ENCODE peak calls at places on chromosome 9, in nine cellular contexts. H is mucosa of descending colon, T is cardiac muscle cell, R is brain microvascular endothelial cell, J is colonic mucosa, E is heart right ventricle, D is vagina, W is RWPE1, V is endothelial cell. S is an unnamed sample.

GRCh38 chr9:115144706-115145105 is 26.7 kb upstream of the TNC start:
- DNase-seq in H (no peak), T (peak; percentile 18), R (peak; percentile 45), J (no peak), E (no peak), D (no peak), W (no peak), V (no peak), S (no peak)

GRCh38 chr9:137619240-137620090 is 660 bp downstream of the EHMT1 start:
- DNase-seq in H (peak; percentile 47), T (peak; percentile 52), R (peak; percentile 33), J (peak; percentile 39), E (no peak), D (no peak), W (peak; percentile 72), V (no peak), S (no peak)

GRCh38 chr9:82781965-82782392 is 281.0 kb downstream of the RASEF start:
- DNase-seq in H (no peak), T (no peak), R (no peak), J (no peak), E (no peak), D (no peak), W (no peak), V (no peak), S (no peak)

GRCh38 chr9:130051855-130052254 is 1.9 kb upstream of the GPR107 start:
- DNase-seq in H (no peak), T (no peak), R (no peak), J (no peak), E (no peak), D (no peak), W (peak; percentile 51), V (no peak), S (no peak)

GRCh38 chr9:6581266-6581665 is 64.3 kb downstream of the GLDC start:
- DNase-seq in H (no peak), T (no peak), R (no peak), J (no peak), E (no peak), D (no peak), W (no peak), V (no peak), S (no peak)

GRCh38 chr9:14321517-14322125 is 7.7 kb upstream of the NFIB start:
- DNase-seq in H (peak; percentile 24), T (no peak), R (peak; percentile 20), J (no peak), E (no peak), D (no peak), W (no peak), V (no peak), S (no peak)

GRCh38 chr9:72753261-72753893 is 199.5 kb downstream of the ALDH1A1 start:
- DNase-seq in H (peak; percentile 14), T (no peak), R (peak; percentile 3), J (no peak), E (no peak), D (no peak), W (peak; percentile 43), V (no peak), S (no peak)

GRCh38 chr9:117334101-117334500 is 80.8 kb downstream of the ASTN2 start:
- DNase-seq in H (no peak), T (peak; percentile 56), R (no peak), J (no peak), E (no peak), D (no peak), W (no peak), V (no peak), S (no peak)

GRCh38 chr9:9790216-9790872 is 822.5 kb downstream of the PTPRD start:
- DNase-seq in H (peak; percentile 40), T (peak; percentile 64), R (peak; percentile 26), J (peak; percentile 27), E (no peak), D (no peak), W (peak; percentile 0), V (peak; percentile 48), S (no peak)

GRCh38 chr9:76355886-76356285 is 38.3 kb downstream of the RFK start:
- DNase-seq in H (no peak), T (no peak), R (no peak), J (no peak), E (no peak), D (no peak), W (no peak), V (no peak), S (no peak)

GRCh38 chr9:31674264-31674663 is 710.2 kb upstream of the ACO1 start:
- DNase-seq in H (no peak), T (no peak), R (no peak), J (no peak), E (no peak), D (no peak), W (peak; percentile 25), V (no peak), S (no peak)

GRCh38 chr9:23123048-23123632 is 676.5 kb downstream of the DMRTA1 start:
- DNase-seq in H (peak; percentile 58), T (peak; percentile 66), R (peak; percentile 4), J (no peak), E (no peak), D (no peak), W (peak; percentile 16), V (peak; percentile 53), S (peak; percentile 54)

GRCh38 chr9:92236915-92237314 is 56.6 kb downstream of the IARS1 start:
- DNase-seq in H (no peak), T (no peak), R (no peak), J (no peak), E (no peak), D (no peak), W (no peak), V (no peak), S (no peak)

GRCh38 chr9:125694478-125694877 is 12.5 kb downstream of the MAPKAP1 start:
- DNase-seq in H (no peak), T (peak; percentile 69), R (peak; percentile 40), J (no peak), E (no peak), D (no peak), W (no peak), V (no peak), S (no peak)

GRCh38 chr9:76366275-76366674 is 28.0 kb downstream of the RFK start:
- DNase-seq in H (no peak), T (no peak), R (no peak), J (no peak), E (no peak), D (no peak), W (no peak), V (no peak), S (no peak)

GRCh38 chr9:114155263-114155966 is at the start of gene COL27A1:
- DNase-seq in H (peak; percentile 86), T (peak; percentile 89), R (peak; percentile 65), J (peak; percentile 84), E (peak; percentile 89), D (no peak), W (peak; percentile 96), V (peak; percentile 97), S (peak; percentile 98)

GRCh38 chr9:131411719-131412681 is 18.1 kb downstream of the PRRC2B start:
- DNase-seq in H (no peak), T (no peak), R (no peak), J (no peak), E (no peak), D (no peak), W (no peak), V (no peak), S (no peak)

DNA sequence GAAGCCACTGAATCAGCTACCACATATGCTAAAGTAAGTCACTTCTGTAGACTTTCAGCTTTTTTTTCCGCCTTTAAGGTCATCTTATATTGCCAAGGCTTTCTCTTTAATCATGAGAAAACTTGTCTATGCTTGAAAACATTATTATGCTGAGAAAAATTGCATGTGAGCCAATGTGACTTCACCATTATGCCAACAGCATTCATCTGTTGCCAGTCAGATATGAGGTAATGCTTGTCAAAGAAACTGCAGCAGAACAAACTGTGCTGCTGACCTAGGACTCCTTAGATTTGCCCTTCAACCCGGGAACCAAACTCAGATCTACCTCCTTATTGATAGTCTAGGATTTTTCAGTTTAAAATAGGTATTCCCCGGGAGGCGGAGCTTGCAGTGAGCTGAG is 34.3 kb downstream of the SLC44A1 start:
- DNase-seq in H (no peak), T (no peak), R (no peak), J (no peak), E (no peak), D (no peak), W (peak; percentile 35), V (no peak), S (no peak)
- TF ChIP-seq CTCF in H (no peak), T (no peak), R (no peak), J (no peak), E (no peak), D (no peak), W (no peak), V (no peak), S (no peak)

GRCh38 chr9:90612957-90613356 is 29.7 kb downstream of the DIRAS2 start:
- DNase-seq in H (no peak), T (no peak), R (no peak), J (no peak), E (no peak), D (no peak), W (no peak), V (no peak), S (no peak)
- TF ChIP-seq CTCF in H (no peak), T (no peak), R (no peak), J (no peak), E (no peak), D (no peak), W (no peak), V (no peak), S (no peak)

GRCh38 chr9:18294229-18294628 is 179.7 kb upstream of the ADAMTSL1 start:
- DNase-seq in H (no peak), T (no peak), R (no peak), J (no peak), E (no peak), D (no peak), W (no peak), V (no peak), S (no peak)

GRCh38 chr9:18299449-18299848 is 174.5 kb upstream of the ADAMTSL1 start:
- DNase-seq in H (no peak), T (no peak), R (no peak), J (no peak), E (no peak), D (no peak), W (no peak), V (no peak), S (no peak)

GRCh38 chr9:18296702-18297531 is 177.0 kb upstream of the ADAMTSL1 start:
- DNase-seq in H (no peak), T (no peak), R (no peak), J (no peak), E (no peak), D (no peak), W (no peak), V (no peak), S (no peak)

GRCh38 chr9:18297532-18297872 is 176.5 kb upstream of the ADAMTSL1 start:
- DNase-seq in H (no peak), T (no peak), R (no peak), J (no peak), E (no peak), D (no peak), W (peak; percentile 27), V (no peak), S (no peak)
- TF ChIP-seq CTCF in H (no peak), T (peak; percentile 31), R (peak; percentile 70), J (no peak), E (no peak), D (no peak), W (no peak), V (no peak), S (no peak)

DNA sequence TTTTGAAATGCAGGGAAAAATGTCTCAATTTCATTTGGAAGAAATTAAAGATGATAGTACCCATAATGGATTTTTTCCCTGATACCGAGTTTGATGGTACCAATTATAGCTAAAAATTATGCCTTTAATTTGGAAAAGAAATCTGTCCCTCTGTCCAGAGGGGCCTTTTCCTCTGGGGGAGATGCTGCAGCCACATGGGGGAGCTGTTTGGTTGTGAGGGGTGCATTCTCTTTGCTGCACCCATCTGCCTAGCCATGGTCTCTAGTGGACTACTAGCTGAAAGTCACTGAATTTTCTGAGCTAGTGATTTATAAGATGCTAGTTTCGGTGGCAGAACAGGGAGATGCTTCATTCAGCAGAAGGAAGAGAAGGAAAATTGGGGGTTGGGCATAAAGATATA is 9.6 kb downstream of the SEC61B start:
- DNase-seq in H (peak; percentile 24), T (peak; percentile 42), R (no peak), J (no peak), E (no peak), D (no peak), W (peak; percentile 32), V (peak; percentile 28), S (no peak)
- TF ChIP-seq CTCF in H (no peak), T (peak; percentile 60), R (peak; percentile 81), J (peak; percentile 36), E (peak; percentile 46), D (no peak), W (peak; percentile 38), V (peak; percentile 32), S (no peak)